ENCODE peak calls at places on chromosomes 12 and 14, in five cellular contexts. T, P, J, V and Y are unnamed samples.

GRCh38 chr12:79067977-79068376 is 203.4 kb downstream of the SYT1 start:
- DNase-seq in J (no peak), T (no peak), P (no peak), V (no peak), Y (no peak)

GRCh38 chr14:76811561-76811960 is 1.1 kb downstream of the ANGEL1 start:
- DNase-seq in J (peak; percentile 2), T (no peak), P (no peak), V (no peak), Y (no peak)

GRCh38 chr14:29757188-29757680 is 170.4 kb downstream of the PRKD1 start:
- DNase-seq in V (no peak), P (no peak), J (no peak), T (no peak), Y (no peak)

GRCh38 chr12:107441906-107442305 is 243.7 kb upstream of the PWP1 start:
- DNase-seq in T (no peak), J (peak; percentile 42), P (no peak), V (peak; percentile 4), Y (no peak)

GRCh38 chr14:61385002-61385685 is 63.8 kb downstream of the PRKCH start:
- DNase-seq in V (no peak), P (peak; percentile 79), T (peak; percentile 57), J (no peak), Y (no peak)

GRCh38 chr12:90569685-90570084 is 385.3 kb downstream of the CCER1 start:
- DNase-seq in V (no peak), J (peak; percentile 3), T (no peak), P (no peak), Y (no peak)

GRCh38 chr14:25108959-25109358 is 59.0 kb upstream of the STXBP6 start:
- DNase-seq in V (peak; percentile 29), T (no peak), J (no peak), P (no peak), Y (peak; percentile 20)

GRCh38 chr12:18749381-18749957 is 11.6 kb downstream of the CAPZA3 start:
- DNase-seq in P (no peak), J (no peak), V (no peak), T (no peak), Y (no peak)

GRCh38 chr12:47775100-47775911 is 2.3 kb downstream of the SLC48A1 start:
- DNase-seq in P (no peak), V (no peak), T (no peak), J (peak; percentile 55), Y (no peak)

GRCh38 chr14:43786066-43786762 is 720.9 kb downstream of the FSCB start:
- DNase-seq in J (no peak), P (no peak), T (no peak), V (no peak), Y (no peak)

GRCh38 chr12:47276253-47277070 is 196.7 kb upstream of the AMIGO2 start:
- DNase-seq in T (peak; percentile 63), P (peak; percentile 83), J (peak; percentile 88), V (peak; percentile 65), Y (peak; percentile 79)

GRCh38 chr14:78543433-78543832 is 373.3 kb downstream of the NRXN3 start:
- DNase-seq in V (no peak), P (no peak), T (no peak), J (no peak), Y (no peak)

GRCh38 chr14:90288646-90289355 is 32.4 kb downstream of the PSMC1 start:
- DNase-seq in J (no peak), T (no peak), V (no peak), P (no peak), Y (no peak)

GRCh38 chr12:120249875-120250795 is 15.4 kb downstream of the PXN start:
- DNase-seq in T (peak; percentile 42), P (peak; percentile 37), J (no peak), V (no peak), Y (no peak)

GRCh38 chr12:105622846-105623245 is 292.4 kb downstream of the C12orf75 start:
- DNase-seq in J (no peak), T (no peak), V (no peak), P (no peak), Y (no peak)

GRCh38 chr12:24014853-24015590 is 65.6 kb upstream of the SOX5 start:
- DNase-seq in T (no peak), P (no peak), V (no peak), J (no peak), Y (no peak)

GRCh38 chr12:92034858-92035401 is 110.7 kb downstream of the BTG1 start:
- DNase-seq in T (peak; percentile 31), P (peak; percentile 77), V (peak; percentile 80), J (peak; percentile 88), Y (peak; percentile 97)

GRCh38 chr14:89549381-89550102 is 132.5 kb upstream of the FOXN3 start:
- DNase-seq in P (no peak), J (peak; percentile 5), V (no peak), T (no peak), Y (no peak)

GRCh38 chr12:7832059-7832696 is 40.5 kb downstream of the SLC2A14 start:
- DNase-seq in J (peak; percentile 69), P (peak; percentile 10), T (peak; percentile 3), V (peak; percentile 48), Y (no peak)

GRCh38 chr14:100965296-100965695 is 61.8 kb upstream of the RTL1 start:
- DNase-seq in T (no peak), V (no peak), J (no peak), P (no peak), Y (no peak)

GRCh38 chr12:52829986-52830385 is 4.1 kb downstream of the KRT79 start:
- DNase-seq in V (no peak), T (no peak), J (no peak), P (no peak), Y (no peak)